ENCODE peak calls at places on chromosome 21, in four cellular contexts. W is NCI-H1694 treated with DMSO at 0.1 percent for 48 hours, O is iris pigment epithelial cell, C is breast epithelium. S is an unnamed sample.

GRCh38 chr21:31459457-31459856 is 115.4 kb upstream of the TIAM1 start:
- DNase-seq in W (no peak), C (no peak), O (no peak), S (no peak)

GRCh38 chr21:42568377-42568776 is 54.7 kb downstream of the SLC37A1 start:
- DNase-seq in C (no peak), W (no peak), O (no peak), S (no peak)

GRCh38 chr21:36846624-36847023 is 119.8 kb downstream of the HLCS start:
- DNase-seq in W (no peak), O (no peak), C (no peak), S (no peak)

GRCh38 chr21:33732038-33732437 is 89.7 kb downstream of the ITSN1 start:
- DNase-seq in O (no peak), W (no peak), C (no peak), S (no peak)

GRCh38 chr21:41979751-41980369 is 26.0 kb upstream of the C2CD2 start:
- DNase-seq in O (no peak), W (no peak), C (peak; percentile 11), S (no peak)

GRCh38 chr21:33428669-33429068 is 25.5 kb downstream of the IFNGR2 start:
- DNase-seq in W (no peak), O (no peak), C (no peak), S (no peak)

GRCh38 chr21:41967708-41968107 is 13.9 kb upstream of the C2CD2 start:
- DNase-seq in C (peak; percentile 13), W (no peak), O (no peak), S (no peak)

GRCh38 chr21:45287438-45288391 is at the start of gene POFUT2:
- DNase-seq in O (peak; percentile 91), C (peak; percentile 94), W (peak; percentile 79), S (peak; percentile 99)

GRCh38 chr21:16363563-16363962 is 633.8 kb downstream of the USP25 start:
- DNase-seq in C (no peak), W (no peak), O (no peak), S (no peak)

GRCh38 chr21:46048926-46049889 is 48.7 kb upstream of the COL6A2 start:
- DNase-seq in W (no peak), C (peak; percentile 87), O (peak; percentile 99), S (no peak)

GRCh38 chr21:26939532-26940181 is 27.2 kb downstream of the ADAMTS5 start:
- DNase-seq in C (no peak), O (peak; percentile 9), W (no peak), S (no peak)

GRCh38 chr21:25456672-25457071 is 150.6 kb downstream of the MRPL39 start:
- DNase-seq in W (no peak), C (no peak), O (peak; percentile 39), S (peak; percentile 16)

GRCh38 chr21:44482581-44483287 is 27.4 kb downstream of the LRRC3 start:
- DNase-seq in C (no peak), O (no peak), W (no peak), S (no peak)

GRCh38 chr21:44686000-44686781 is 4.2 kb upstream of the KRTAP12-1 start:
- DNase-seq in W (no peak), C (no peak), O (no peak), S (no peak)

GRCh38 chr21:35831791-35832190 is 228.5 kb downstream of the SETD4 start:
- DNase-seq in C (no peak), W (no peak), O (no peak), S (no peak)

GRCh38 chr21:25421327-25422028 is 185.8 kb downstream of the MRPL39 start:
- DNase-seq in O (peak; percentile 57), W (peak; percentile 46), C (no peak), S (no peak)

GRCh38 chr21:37520801-37521200 is 154.2 kb downstream of the DYRK1A start:
- DNase-seq in C (no peak), W (no peak), O (no peak), S (no peak)

GRCh38 chr21:43575466-43575841 is 83.8 kb downstream of the HSF2BP start:
- DNase-seq in O (no peak), W (no peak), C (no peak), S (no peak)

GRCh38 chr21:44732956-44733355 is 21.6 kb upstream of the TSPEAR start:
- DNase-seq in W (no peak), O (no peak), C (no peak), S (no peak)

GRCh38 chr21:31945576-31945975 is 72.8 kb downstream of the HUNK start:
- DNase-seq in O (peak; percentile 2), W (no peak), C (no peak), S (no peak)

GRCh38 chr21:40049031-40049958 is 182.1 kb downstream of the PCP4 start:
- DNase-seq in W (no peak), O (peak; percentile 7), C (no peak), S (no peak)

GRCh38 chr21:38136201-38136600 is 120.6 kb upstream of the KCNJ15 start:
- DNase-seq in C (no peak), O (peak; percentile 16), W (no peak), S (no peak)

GRCh38 chr21:35016071-35016470 is 33.0 kb downstream of the RUNX1 start:
- DNase-seq in O (no peak), C (no peak), W (no peak), S (no peak)

GRCh38 chr21:46150073-46150472 is 5.3 kb downstream of the FTCD start:
- DNase-seq in C (no peak), O (no peak), W (no peak), S (no peak)

GRCh38 chr21:36092676-36093075 is 22.9 kb downstream of the CBR1 start:
- DNase-seq in O (no peak), C (no peak), W (no peak), S (no peak)

GRCh38 chr21:17539323-17539722 is 26.5 kb downstream of the CXADR start:
- DNase-seq in W (no peak), C (no peak), O (no peak), S (no peak)

GRCh38 chr21:46037338-46038325 is 56.1 kb downstream of the COL6A1 start:
- DNase-seq in W (no peak), C (no peak), O (no peak), S (no peak)

GRCh38 chr21:46142581-46143473 is 12.6 kb downstream of the FTCD start:
- DNase-seq in W (no peak), O (no peak), C (no peak), S (no peak)

GRCh38 chr21:39400173-39400572 is 45.4 kb downstream of the LCA5L start:
- DNase-seq in C (no peak), W (no peak), O (no peak), S (no peak)

GRCh38 chr21:17462276-17462981 is 50.4 kb upstream of the CXADR start:
- DNase-seq in C (no peak), W (no peak), O (peak; percentile 48), S (no peak)

GRCh38 chr21:20999567-21000169 is 1.5 kb downstream of the NCAM2 start:
- DNase-seq in C (no peak), O (peak; percentile 41), W (peak; percentile 41), S (no peak)

GRCh38 chr21:33976082-33976979 is 60.7 kb upstream of the ATP5PO start:
- DNase-seq in O (peak; percentile 98), W (no peak), C (no peak), S (no peak)

GRCh38 chr21:44931137-44931500 is 8.7 kb upstream of the SLX9 start:
- DNase-seq in C (no peak), W (no peak), O (no peak), S (peak; percentile 70)

GRCh38 chr21:37614351-37614875 is 247.8 kb downstream of the DYRK1A start:
- DNase-seq in C (no peak), O (no peak), W (no peak), S (no peak)

GRCh38 chr21:39588884-39589283 is 23.9 kb upstream of the B3GALT5 start:
- DNase-seq in O (no peak), W (no peak), C (no peak), S (no peak)

GRCh38 chr21:15243356-15243755 is 178.6 kb upstream of the NRIP1 start:
- DNase-seq in C (no peak), O (no peak), W (no peak), S (no peak)

S was measured in memory B cell.